ENCODE peak calls at places on chromosomes 1 and 21, in four cellular contexts. One of them, this sample, is unnamed.

GRCh38 chr1:172351761-172352161 is 68.7 kb upstream of the C1orf105 start:
- DNase-seq in HCEC 1CT: peak; percentile 60
- DNase-seq in heart right ventricle: no peak
- DNase-seq in HTR-8/SVneo: no peak
- DNase-seq in this sample: peak; percentile 17

GRCh38 chr1:200029035-200029623 is 1.6 kb downstream of the NR5A2 start:
- DNase-seq in HCEC 1CT: peak; percentile 23
- DNase-seq in heart right ventricle: no peak
- DNase-seq in HTR-8/SVneo: peak; percentile 59
- DNase-seq in this sample: no peak

GRCh38 chr1:5502310-5503194 is 489.7 kb downstream of the NPHP4 start:
- DNase-seq in HCEC 1CT: no peak
- DNase-seq in heart right ventricle: no peak
- DNase-seq in HTR-8/SVneo: no peak
- DNase-seq in this sample: no peak

GRCh38 chr1:61183471-61184034 is 101.2 kb downstream of the NFIA start:
- DNase-seq in HCEC 1CT: no peak
- DNase-seq in heart right ventricle: peak; percentile 60
- DNase-seq in HTR-8/SVneo: no peak
- DNase-seq in this sample: no peak

GRCh38 chr1:49728377-49728776 is 295.4 kb downstream of the AGBL4 start:
- DNase-seq in HCEC 1CT: no peak
- DNase-seq in heart right ventricle: no peak
- DNase-seq in HTR-8/SVneo: no peak
- DNase-seq in this sample: no peak

GRCh38 chr1:90356991-90357390 is 360.1 kb downstream of the BARHL2 start:
- DNase-seq in HCEC 1CT: no peak
- DNase-seq in heart right ventricle: no peak
- DNase-seq in HTR-8/SVneo: no peak
- DNase-seq in this sample: no peak

GRCh38 chr1:115677570-115677969 is 35.8 kb downstream of the VANGL1 start:
- DNase-seq in HCEC 1CT: no peak
- DNase-seq in heart right ventricle: no peak
- DNase-seq in HTR-8/SVneo: no peak
- DNase-seq in this sample: no peak

GRCh38 chr1:186605762-186606350 is 74.4 kb downstream of the PTGS2 start:
- DNase-seq in HCEC 1CT: peak; percentile 74
- DNase-seq in heart right ventricle: peak; percentile 27
- DNase-seq in HTR-8/SVneo: no peak
- DNase-seq in this sample: peak; percentile 26

GRCh38 chr1:119316870-119317416 is 51.6 kb upstream of the HAO2 start:
- DNase-seq in HCEC 1CT: no peak
- DNase-seq in heart right ventricle: no peak
- DNase-seq in HTR-8/SVneo: no peak
- DNase-seq in this sample: no peak

GRCh38 chr1:154735801-154736163 is 127.8 kb upstream of the ADAR start:
- DNase-seq in HCEC 1CT: no peak
- DNase-seq in heart right ventricle: no peak
- DNase-seq in HTR-8/SVneo: no peak
- DNase-seq in this sample: no peak

GRCh38 chr1:35725591-35725990 is 6.9 kb upstream of the C1orf216 start:
- DNase-seq in HCEC 1CT: no peak
- DNase-seq in heart right ventricle: no peak
- DNase-seq in HTR-8/SVneo: no peak
- DNase-seq in this sample: peak; percentile 74

GRCh38 chr1:201335901-201336300 is 41.6 kb downstream of the TNNT2 start:
- DNase-seq in HCEC 1CT: no peak
- DNase-seq in heart right ventricle: no peak
- DNase-seq in HTR-8/SVneo: no peak
- DNase-seq in this sample: no peak

GRCh38 chr1:190665045-190665444 is 187.4 kb upstream of the BRINP3 start:
- DNase-seq in HCEC 1CT: no peak
- DNase-seq in heart right ventricle: no peak
- DNase-seq in HTR-8/SVneo: no peak
- DNase-seq in this sample: no peak

GRCh38 chr1:110305875-110306420 is 33.2 kb upstream of the RBM15 start:
- DNase-seq in HCEC 1CT: no peak
- DNase-seq in heart right ventricle: no peak
- DNase-seq in HTR-8/SVneo: no peak
- DNase-seq in this sample: no peak

GRCh38 chr1:64302971-64303370 is 99.5 kb downstream of the UBE2U start:
- DNase-seq in HCEC 1CT: peak; percentile 37
- DNase-seq in heart right ventricle: no peak
- DNase-seq in HTR-8/SVneo: no peak
- DNase-seq in this sample: no peak

GRCh38 chr1:211036701-211037494 is 97.0 kb downstream of the KCNH1 start:
- DNase-seq in HCEC 1CT: peak; percentile 89
- DNase-seq in heart right ventricle: no peak
- DNase-seq in HTR-8/SVneo: peak; percentile 80
- DNase-seq in this sample: peak; percentile 92

GRCh38 chr1:218501073-218501612 is 156.0 kb downstream of the TGFB2 start:
- DNase-seq in HCEC 1CT: no peak
- DNase-seq in heart right ventricle: no peak
- DNase-seq in HTR-8/SVneo: no peak
- DNase-seq in this sample: no peak

GRCh38 chr1:9069324-9070100 is at the start of gene SLC2A5:
- DNase-seq in HCEC 1CT: no peak
- DNase-seq in heart right ventricle: peak; percentile 24
- DNase-seq in HTR-8/SVneo: no peak
- DNase-seq in this sample: no peak

GRCh38 chr1:59814180-59814900 is 409 bp upstream of the HOOK1 start:
- DNase-seq in HCEC 1CT: no peak
- DNase-seq in heart right ventricle: peak; percentile 48
- DNase-seq in HTR-8/SVneo: no peak
- DNase-seq in this sample: peak; percentile 18

GRCh38 chr21:42381347-42381984 is 14.4 kb downstream of the TMPRSS3 start:
- DNase-seq in HCEC 1CT: no peak
- DNase-seq in heart right ventricle: no peak
- DNase-seq in HTR-8/SVneo: no peak
- DNase-seq in this sample: no peak

GRCh38 chr1:48077860-48078259 is 80.7 kb upstream of the TRABD2B start:
- DNase-seq in HCEC 1CT: no peak
- DNase-seq in heart right ventricle: no peak
- DNase-seq in HTR-8/SVneo: no peak
- DNase-seq in this sample: no peak

GRCh38 chr1:224632921-224633321 is 16.8 kb downstream of the CNIH3 start:
- DNase-seq in HCEC 1CT: peak; percentile 49
- DNase-seq in heart right ventricle: no peak
- DNase-seq in HTR-8/SVneo: no peak
- DNase-seq in this sample: no peak

GRCh38 chr1:177569476-177569875 is 398.7 kb downstream of the BRINP2 start:
- DNase-seq in HCEC 1CT: no peak
- DNase-seq in heart right ventricle: no peak
- DNase-seq in HTR-8/SVneo: no peak
- DNase-seq in this sample: no peak

GRCh38 chr1:35935436-35935835 is 4.5 kb downstream of the AGO3 start:
- DNase-seq in HCEC 1CT: no peak
- DNase-seq in heart right ventricle: no peak
- DNase-seq in HTR-8/SVneo: no peak
- DNase-seq in this sample: no peak

GRCh38 chr1:217630711-217631591 is at the start of the genes GPATCH2 and SPATA17:
- DNase-seq in HCEC 1CT: peak; percentile 90
- DNase-seq in heart right ventricle: peak; percentile 85
- DNase-seq in HTR-8/SVneo: peak; percentile 85
- DNase-seq in this sample: peak; percentile 96

GRCh38 chr1:109247401-109248365 is 1.7 kb upstream of the CELSR2 start:
- DNase-seq in HCEC 1CT: no peak
- DNase-seq in heart right ventricle: no peak
- DNase-seq in HTR-8/SVneo: no peak
- DNase-seq in this sample: no peak

GRCh38 chr1:223811634-223812101 is 34.1 kb downstream of the TP53BP2 start:
- DNase-seq in HCEC 1CT: peak; percentile 61
- DNase-seq in heart right ventricle: no peak
- DNase-seq in HTR-8/SVneo: peak; percentile 23
- DNase-seq in this sample: peak; percentile 30

GRCh38 chr1:8239039-8239305 is 78.9 kb upstream of the SLC45A1 start:
- DNase-seq in HCEC 1CT: peak; percentile 70
- DNase-seq in heart right ventricle: no peak
- DNase-seq in HTR-8/SVneo: no peak
- DNase-seq in this sample: no peak

GRCh38 chr1:30191154-30191702 is 532.2 kb downstream of the MATN1 start:
- DNase-seq in HCEC 1CT: no peak
- DNase-seq in heart right ventricle: no peak
- DNase-seq in HTR-8/SVneo: peak; percentile 23
- DNase-seq in this sample: no peak